ENCODE peak calls at places on chromosomes 3 and 15, in six cellular contexts. E, K, M, S, J and Z are unnamed samples.

GRCh38 chr15:55758580-55758986 is 15.6 kb upstream of the PRTG start:
- DNase-seq in S (peak; percentile 7), J (no peak), M (no peak), E (no peak), K (no peak), Z (no peak)

GRCh38 chr3:186669378-186670084 is 3.7 kb downstream of the HRG start:
- DNase-seq in E (no peak), M (no peak), J (peak; percentile 57), S (peak; percentile 37), K (no peak), Z (no peak)

GRCh38 chr3:36786921-36787890 is 22.9 kb upstream of the DCLK3 start:
- DNase-seq in K (no peak), E (no peak), S (no peak), M (no peak), J (peak; percentile 37), Z (no peak)

GRCh38 chr3:7190094-7190493 is 329.2 kb downstream of the GRM7 start:
- DNase-seq in S (no peak), M (no peak), K (no peak), J (no peak), E (no peak), Z (no peak)

GRCh38 chr15:64151727-64152506 is at the start of gene SNX22:
- DNase-seq in S (peak; percentile 61), M (peak; percentile 33), K (peak; percentile 20), J (peak; percentile 78), E (no peak), Z (no peak)

GRCh38 chr15:90871716-90872480 is 3.5 kb downstream of the FURIN start:
- DNase-seq in K (no peak), E (no peak), S (no peak), J (peak; percentile 76), M (no peak), Z (no peak)

GRCh38 chr3:159763466-159764210 is 225.0 kb upstream of the IL12A start:
- DNase-seq in E (peak; percentile 91), M (peak; percentile 89), K (no peak), S (no peak), J (peak; percentile 85), Z (peak; percentile 76)

GRCh38 chr3:130779031-130779430 is 32.4 kb upstream of the PIK3R4 start:
- DNase-seq in K (no peak), S (no peak), E (peak; percentile 83), J (no peak), M (peak; percentile 87), Z (no peak)

GRCh38 chr15:54388746-54389145 is 410.5 kb downstream of the UNC13C start:
- DNase-seq in E (no peak), S (no peak), J (no peak), K (no peak), M (no peak), Z (no peak)

GRCh38 chr3:155428558-155428957 is 135.1 kb upstream of the STRIT1 start:
- DNase-seq in S (no peak), J (no peak), K (no peak), M (no peak), E (no peak), Z (peak; percentile 20)

GRCh38 chr15:74995779-74996765 is 709 bp downstream of the SCAMP5 start:
- DNase-seq in S (no peak), K (no peak), M (peak; percentile 56), E (no peak), J (no peak), Z (no peak)

GRCh38 chr3:195886181-195887141 is 21.9 kb downstream of the TNK2 start:
- DNase-seq in M (no peak), J (no peak), E (no peak), S (no peak), K (no peak), Z (peak; percentile 35)

GRCh38 chr3:110454066-110454465 is 617.5 kb upstream of the NECTIN3 start:
- DNase-seq in M (no peak), E (no peak), S (no peak), J (no peak), K (no peak), Z (peak; percentile 39)

GRCh38 chr3:99842826-99843589 is 25.3 kb downstream of the CMSS1 start:
- DNase-seq in K (no peak), M (no peak), E (no peak), S (peak; percentile 10), J (no peak), Z (peak; percentile 54)

GRCh38 chr3:129597087-129597791 is 9.2 kb downstream of the PLXND1 start:
- DNase-seq in M (no peak), J (no peak), E (no peak), S (no peak), K (no peak), Z (peak; percentile 56)

GRCh38 chr15:77282333-77282732 is 137.6 kb downstream of the PEAK1 start:
- DNase-seq in S (no peak), M (no peak), K (no peak), J (no peak), E (no peak), Z (peak; percentile 88)

GRCh38 chr15:75696303-75696657 is 16.4 kb downstream of the CSPG4 start:
- DNase-seq in E (no peak), M (no peak), K (no peak), S (no peak), J (no peak), Z (peak; percentile 52)

GRCh38 chr15:35929740-35930444 is 383.9 kb upstream of the DPH6 start:
- DNase-seq in M (no peak), E (no peak), S (no peak), J (no peak), K (no peak), Z (no peak)

GRCh38 chr15:44066211-44066827 is 128.8 kb downstream of the FRMD5 start:
- DNase-seq in J (peak; percentile 86), K (peak; percentile 14), M (peak; percentile 11), E (peak; percentile 38), S (peak; percentile 83), Z (peak; percentile 43)

GRCh38 chr3:126132751-126133511 is 47.5 kb downstream of the ALDH1L1 start:
- DNase-seq in E (no peak), J (no peak), M (no peak), S (peak; percentile 35), K (no peak), Z (no peak)

GRCh38 chr3:86785381-86785780 is 205.6 kb downstream of the VGLL3 start:
- DNase-seq in J (no peak), M (no peak), E (no peak), S (no peak), K (no peak), Z (peak; percentile 56)

GRCh38 chr15:90401499-90401898 is 13.5 kb downstream of the IQGAP1 start:
- DNase-seq in E (no peak), M (no peak), S (no peak), J (no peak), K (no peak), Z (no peak)

GRCh38 chr3:195763248-195763830 is 42.6 kb downstream of the MUC20 start:
- DNase-seq in J (no peak), S (no peak), E (no peak), K (no peak), M (no peak), Z (no peak)

GRCh38 chr3:141401584-141402475 is 33.5 kb downstream of the ZBTB38 start:
- DNase-seq in J (peak; percentile 89), K (no peak), E (no peak), S (no peak), M (no peak), Z (no peak)

GRCh38 chr3:60147249-60147648 is 1097.4 kb upstream of the CFAP20DC start:
- DNase-seq in E (no peak), S (no peak), K (no peak), J (peak; percentile 68), M (no peak), Z (no peak)

GRCh38 chr3:31288641-31289100 is 244.1 kb upstream of the STT3B start:
- DNase-seq in M (no peak), S (no peak), J (peak; percentile 85), E (no peak), K (no peak), Z (no peak)

GRCh38 chr3:114213669-114214541 is 23.5 kb downstream of the ZNF80 start:
- DNase-seq in M (peak; percentile 27), E (no peak), J (peak; percentile 89), K (peak; percentile 64), S (peak; percentile 93), Z (peak; percentile 56)

GRCh38 chr15:28943611-28944230 is 57.9 kb downstream of the APBA2 start:
- DNase-seq in M (no peak), K (no peak), J (no peak), E (no peak), S (no peak), Z (no peak)

GRCh38 chr15:51714162-51714561 is 23.3 kb downstream of the LYSMD2 start:
- DNase-seq in M (no peak), S (no peak), E (no peak), K (no peak), J (no peak), Z (no peak)

GRCh38 chr3:109154989-109155388 is 18.5 kb downstream of the C3orf85 start:
- DNase-seq in J (no peak), E (no peak), M (no peak), S (no peak), K (no peak), Z (no peak)

GRCh38 chr3:50418845-50419244 is 59.5 kb upstream of the TMEM115 start:
- DNase-seq in M (no peak), K (no peak), E (no peak), S (no peak), J (no peak), Z (no peak)

GRCh38 chr3:194772241-194773000 is 86.7 kb downstream of the FAM43A start:
- DNase-seq in M (no peak), E (no peak), J (no peak), K (no peak), S (no peak), Z (no peak)

GRCh38 chr3:86180696-86181095 is 810.3 kb downstream of the VGLL3 start:
- DNase-seq in M (peak; percentile 6), J (no peak), S (no peak), K (no peak), E (no peak), Z (no peak)

GRCh38 chr3:160331127-160331937 is 67.7 kb downstream of the IFT80 start:
- DNase-seq in K (no peak), E (peak; percentile 35), S (no peak), J (no peak), M (no peak), Z (peak; percentile 76)

GRCh38 chr15:62495670-62496328 is 330.7 kb upstream of the C2CD4B start:
- DNase-seq in M (peak; percentile 46), E (no peak), S (no peak), J (no peak), K (no peak), Z (peak; percentile 58)

GRCh38 chr15:49692514-49693090 is 71.8 kb downstream of the DTWD1 start:
- DNase-seq in S (no peak), M (no peak), K (no peak), J (no peak), E (no peak), Z (peak; percentile 35)